ENCODE peak calls at places on chromosomes 12 and 14, in seven cellular contexts. Y is testis, V is Calu3, F is IMR-90, M is activated T-helper 1 cell treated with Interleukin-2 at 50 U/mL for 16 hours, S is transverse colon, Q is lower leg skin. H is an unnamed sample.
A peak's percentile ranks its signal among the peaks of the same experiment; 100 is the strongest.

GRCh38 chr12:117470804-117471203 is 109.4 kb upstream of the NOS1 start:
- DNase-seq in F (no peak), Y (no peak), V (no peak), S (no peak), Q (no peak), M (no peak), H (no peak)

GRCh38 chr14:101470266-101470665 is 91.0 kb upstream of the DIO3 start:
- DNase-seq in Q (no peak), F (no peak), S (no peak), V (no peak), M (no peak), Y (no peak), H (no peak)

GRCh38 chr12:26870491-26871419 is 37.8 kb upstream of the ITPR2 start:
- DNase-seq in Q (no peak), S (peak; percentile 19), Y (no peak), M (no peak), F (peak; percentile 57), V (peak; percentile 27), H (no peak)

GRCh38 chr14:34331728-34332623 is 130.1 kb downstream of the SPTSSA start:
- DNase-seq in Q (peak; percentile 57), M (peak; percentile 14), F (peak; percentile 62), V (peak; percentile 84), S (peak; percentile 86), Y (peak; percentile 75), H (peak; percentile 43)

GRCh38 chr12:1530592-1531159 is 63.7 kb downstream of the FBXL14 start:
- DNase-seq in Y (no peak), Q (no peak), S (no peak), M (no peak), F (no peak), V (no peak), H (peak; percentile 62)

GRCh38 chr12:132529899-132530298 is 39.9 kb downstream of the FBRSL1 start:
- DNase-seq in S (no peak), Q (no peak), Y (no peak), V (no peak), M (no peak), F (no peak), H (no peak)

GRCh38 chr12:38934696-38935095 is 29.3 kb upstream of the CPNE8 start:
- DNase-seq in Y (no peak), S (no peak), M (no peak), Q (no peak), V (no peak), F (no peak), H (no peak)

GRCh38 chr12:53213348-53213747 is 6.3 kb upstream of the ITGB7 start:
- DNase-seq in F (peak; percentile 70), Y (peak; percentile 89), V (peak; percentile 84), S (peak; percentile 87), Q (no peak), M (peak; percentile 72), H (peak; percentile 82)

GRCh38 chr14:89252887-89253532 is 164.0 kb downstream of the FOXN3 start:
- DNase-seq in V (no peak), Y (no peak), S (no peak), F (peak; percentile 11), M (no peak), Q (no peak), H (no peak)

GRCh38 chr14:21771671-21772070 is 98.1 kb upstream of the OR4E1 start:
- DNase-seq in M (no peak), V (peak; percentile 63), S (no peak), Q (no peak), F (no peak), Y (no peak), H (no peak)

H was measured in GM13977.